ENCODE peak calls at places on chromosomes 13 and 19, in eight cellular contexts. X, G, Z, Y, Q, N, U and A are unnamed samples.

GRCh38 chr19:51441410-51442390 is 16.6 kb downstream of the SIGLEC8 start:
- DNase-seq in X (peak), G (no peak), Z (no peak), Y (no peak), Q (no peak), N (no peak), U (peak), A (peak)

GRCh38 chr13:106649495-106649894 is 81.6 kb upstream of the ARGLU1 start:
- DNase-seq in X (peak), G (no peak), Z (peak), Y (peak), Q (no peak), N (no peak), U (no peak), A (peak)

GRCh38 chr19:4583961-4584669 is 24.6 kb upstream of the SEMA6B start:
- DNase-seq in X (no peak), G (no peak), Z (no peak), Y (no peak), Q (no peak), N (no peak), U (no peak), A (peak)

GRCh38 chr13:28537149-28537548 is 42.2 kb upstream of the FLT1 start:
- DNase-seq in X (no peak), G (no peak), Z (no peak), Y (no peak), Q (no peak), N (no peak), U (no peak), A (peak)

GRCh38 chr13:28181413-28181812 is 43.1 kb downstream of the PAN3 start:
- DNase-seq in X (peak), G (no peak), Z (peak), Y (peak), Q (peak), N (no peak), U (no peak), A (peak)

GRCh38 chr13:110226051-110226562 is 80.8 kb downstream of the COL4A1 start:
- DNase-seq in X (no peak), G (no peak), Z (peak), Y (no peak), Q (no peak), N (no peak), U (no peak), A (no peak)

GRCh38 chr13:99298056-99298455 is 9.1 kb downstream of the GPR183 start:
- DNase-seq in X (no peak), G (no peak), Z (no peak), Y (no peak), Q (no peak), N (no peak), U (no peak), A (no peak)

GRCh38 chr13:25764378-25764777 is 287.4 kb downstream of the SHISA2 start:
- DNase-seq in X (no peak), G (peak), Z (no peak), Y (no peak), Q (no peak), N (no peak), U (no peak), A (no peak)

GRCh38 chr13:26962671-26963070 is 202.1 kb upstream of the GPR12 start:
- DNase-seq in X (no peak), G (no peak), Z (no peak), Y (no peak), Q (no peak), N (no peak), U (no peak), A (no peak)

GRCh38 chr19:46537136-46538097 is 41.8 kb upstream of the PNMA8B start:
- DNase-seq in X (no peak), G (no peak), Z (peak), Y (peak), Q (no peak), N (peak), U (peak), A (peak)

GRCh38 chr19:13788991-13789390 is 6.3 kb upstream of the ZSWIM4 start:
- DNase-seq in X (no peak), G (no peak), Z (no peak), Y (no peak), Q (no peak), N (no peak), U (no peak), A (no peak)

GRCh38 chr13:42066542-42066941 is 18.1 kb downstream of the DGKH start:
- DNase-seq in X (no peak), G (no peak), Z (peak), Y (no peak), Q (peak), N (no peak), U (no peak), A (no peak)

GRCh38 chr19:10112895-10113591 is 1.6 kb downstream of the P2RY11 start:
- DNase-seq in X (no peak), G (no peak), Z (no peak), Y (no peak), Q (no peak), N (peak), U (peak), A (no peak)

GRCh38 chr19:11405846-11406643 is 13.1 kb downstream of the RGL3 start:
- DNase-seq in X (no peak), G (no peak), Z (no peak), Y (no peak), Q (no peak), N (no peak), U (peak), A (no peak)

GRCh38 chr19:46737761-46738171 is 8.1 kb upstream of the FKRP start:
- DNase-seq in X (no peak), G (no peak), Z (no peak), Y (no peak), Q (no peak), N (no peak), U (no peak), A (no peak)

GRCh38 chr19:35712910-35713845 is 4.6 kb upstream of the KMT2B start:
- DNase-seq in X (no peak), G (no peak), Z (no peak), Y (no peak), Q (no peak), N (no peak), U (no peak), A (no peak)

GRCh38 chr19:33410915-33411401 is 37.4 kb downstream of the CEBPG start:
- DNase-seq in X (no peak), G (no peak), Z (no peak), Y (no peak), Q (no peak), N (no peak), U (no peak), A (no peak)

GRCh38 chr13:89977203-89977602 is 1370.3 kb upstream of the MIR17HG start:
- DNase-seq in X (no peak), G (no peak), Z (no peak), Y (no peak), Q (no peak), N (no peak), U (no peak), A (no peak)

GRCh38 chr19:8451885-8452284 is 7.1 kb downstream of the HNRNPM start:
- DNase-seq in X (peak), G (no peak), Z (peak), Y (peak), Q (peak), N (no peak), U (no peak), A (peak)

GRCh38 chr19:291561-292280 is 518 bp upstream of the PLPP2 start:
- DNase-seq in X (no peak), G (no peak), Z (no peak), Y (no peak), Q (no peak), N (no peak), U (no peak), A (no peak)